ENCODE peak calls at places on chromosomes 16 and 17, in eight cellular contexts. Q is NCI-H1694, Y is T-helper 9 cell, B is cerebellar cortex, R is ureter, J is dorsolateral prefrontal cortex, H is ACHN, Z is AG08396. X is an unnamed sample.

GRCh38 chr16:69717066-69717465 is 9.3 kb downstream of the NQO1 start:
- DNase-seq in Q (no peak), Y (no peak), B (no peak), R (no peak), J (no peak), H (no peak), Z (no peak), X (no peak)

GRCh38 chr17:38852771-38853291 is 690 bp downstream of the RPL23 start:
- DNase-seq in Q (no peak), Y (no peak), B (no peak), R (no peak), J (no peak), H (no peak), Z (no peak), X (no peak)

GRCh38 chr17:82158825-82159224 is 53.8 kb downstream of the CCDC57 start:
- DNase-seq in Q (no peak), Y (no peak), B (no peak), R (no peak), J (no peak), H (no peak), Z (no peak), X (no peak)

GRCh38 chr17:80068301-80069160 is 32.1 kb downstream of the CCDC40 start:
- DNase-seq in Q (no peak), Y (no peak), B (no peak), R (peak; percentile 73), J (no peak), H (no peak), Z (peak; percentile 79), X (no peak)

GRCh38 chr17:10384175-10384574 is 11.4 kb upstream of the MYH13 start:
- DNase-seq in Q (no peak), Y (no peak), B (no peak), R (no peak), J (no peak), H (no peak), Z (no peak), X (no peak)

GRCh38 chr16:87543436-87544191 is 50.8 kb upstream of the ZCCHC14 start:
- DNase-seq in Q (no peak), Y (no peak), B (peak; percentile 60), R (no peak), J (no peak), H (no peak), Z (no peak), X (no peak)

GRCh38 chr17:57243171-57243622 is 13.1 kb upstream of the MSI2 start:
- DNase-seq in Q (peak; percentile 51), Y (peak; percentile 76), B (peak; percentile 44), R (peak; percentile 70), J (no peak), H (peak; percentile 74), Z (peak; percentile 83), X (peak; percentile 82)

GRCh38 chr17:33113281-33114010 is 121.8 kb downstream of the SPACA3 start:
- DNase-seq in Q (no peak), Y (no peak), B (no peak), R (no peak), J (no peak), H (no peak), Z (peak; percentile 17), X (peak; percentile 56)

GRCh38 chr17:76238847-76239537 is 1.3 kb downstream of the RNF157 start:
- DNase-seq in Q (no peak), Y (no peak), B (peak; percentile 83), R (no peak), J (no peak), H (no peak), Z (no peak), X (no peak)

GRCh38 chr17:16585796-16586195 is 16.8 kb upstream of the ZNF287 start:
- DNase-seq in Q (no peak), Y (no peak), B (no peak), R (no peak), J (no peak), H (no peak), Z (no peak), X (no peak)

GRCh38 chr16:9256196-9256595 is 164.8 kb downstream of the HAPSTR1 start:
- DNase-seq in Q (no peak), Y (no peak), B (peak; percentile 28), R (no peak), J (no peak), H (peak; percentile 51), Z (peak; percentile 16), X (no peak)

GRCh38 chr16:30122621-30123160 is 329 bp downstream of the MAPK3 start:
- DNase-seq in Q (no peak), Y (peak; percentile 6), B (no peak), R (peak; percentile 45), J (no peak), H (peak; percentile 15), Z (no peak), X (peak; percentile 15)

GRCh38 chr17:27230996-27231395 is 62.9 kb upstream of the WSB1 start:
- DNase-seq in Q (no peak), Y (no peak), B (no peak), R (no peak), J (no peak), H (no peak), Z (no peak), X (no peak)